ENCODE peak calls at places on chromosomes 7 and 10, in nine cellular contexts. V, I, J, Y, U, N, Z, M and A are unnamed samples.

GRCh38 chr7:130941322-130942210 is 207.6 kb upstream of the KLF14 start:
- DNase-seq in Y (no peak), U (peak), Z (peak), V (no peak), I (peak), N (peak), J (no peak), M (peak), A (peak)

GRCh38 chr10:99304027-99304856 is 24.9 kb upstream of the CNNM1 start:
- DNase-seq in N (no peak), J (no peak), U (no peak), I (no peak), M (no peak), Z (no peak), V (no peak), Y (no peak), A (no peak)

GRCh38 chr7:142636751-142637150 is 112.5 kb upstream of the PRSS1 start:
- DNase-seq in J (no peak), M (no peak), Z (no peak), U (no peak), Y (no peak), V (no peak), N (no peak), I (no peak), A (no peak)

GRCh38 chr7:32447218-32447617 is 43.0 kb downstream of the LSM5 start:
- DNase-seq in J (no peak), U (no peak), Y (no peak), V (no peak), N (no peak), I (no peak), M (no peak), Z (no peak), A (no peak)

GRCh38 chr7:95318501-95318900 is 5.8 kb downstream of the PON1 start:
- DNase-seq in M (no peak), Z (no peak), N (no peak), Y (no peak), J (no peak), I (no peak), V (no peak), U (no peak), A (no peak)

GRCh38 chr10:308572-309085 is 173.4 kb downstream of the ZMYND11 start:
- DNase-seq in J (no peak), M (no peak), I (no peak), Y (no peak), V (no peak), Z (no peak), N (no peak), U (peak), A (no peak)

GRCh38 chr7:27140108-27140842 is 3.2 kb downstream of the HOXA5 start:
- DNase-seq in J (no peak), V (no peak), Z (no peak), I (peak), N (no peak), U (peak), M (peak), Y (no peak), A (no peak)

GRCh38 chr7:7516156-7516555 is 19.5 kb downstream of the COL28A1 start:
- DNase-seq in V (no peak), Z (no peak), U (no peak), J (no peak), Y (no peak), I (no peak), M (no peak), N (no peak), A (no peak)

GRCh38 chr10:11145498-11145855 is 127.8 kb downstream of the CELF2 start:
- DNase-seq in I (no peak), Z (peak), U (peak), V (no peak), M (no peak), Y (no peak), J (peak), N (peak), A (no peak)

GRCh38 chr7:16422100-16422430 is 727 bp upstream of the CRPPA start:
- DNase-seq in Z (peak), M (no peak), I (peak), J (no peak), Y (peak), U (no peak), V (no peak), N (peak), A (no peak)

GRCh38 chr10:43177588-43177987 is 39.3 kb downstream of the CSGALNACT2 start:
- DNase-seq in U (no peak), V (no peak), J (no peak), N (peak), M (no peak), Z (no peak), Y (no peak), I (no peak), A (no peak)

GRCh38 chr7:155804897-155805825 is 7.1 kb downstream of the SHH start:
- DNase-seq in N (peak), V (peak), Z (peak), U (peak), J (no peak), M (peak), Y (peak), I (peak), A (peak)

GRCh38 chr10:61400524-61400923 is 52.7 kb downstream of the TMEM26 start:
- DNase-seq in U (no peak), I (no peak), J (no peak), N (no peak), M (no peak), Y (no peak), Z (no peak), V (no peak), A (no peak)

GRCh38 chr10:35511649-35512048 is 93.5 kb upstream of the GJD4 start:
- DNase-seq in Z (no peak), J (no peak), U (no peak), V (no peak), N (no peak), I (no peak), M (no peak), Y (no peak), A (no peak)

GRCh38 chr10:118844731-118845573 is 90.2 kb upstream of the CACUL1 start:
- DNase-seq in Y (no peak), M (no peak), N (peak), V (no peak), I (no peak), Z (peak), U (no peak), J (no peak), A (no peak)

GRCh38 chr10:36574212-36574611 is 551.2 kb upstream of the ANKRD30A start:
- DNase-seq in Z (peak), N (peak), M (no peak), I (peak), Y (peak), U (no peak), J (no peak), V (no peak), A (no peak)

GRCh38 chr10:43202657-43203490 is 64.0 kb downstream of the RASGEF1A start:
- DNase-seq in V (no peak), Z (no peak), M (no peak), I (no peak), Y (no peak), J (peak), U (peak), N (no peak), A (peak)

GRCh38 chr7:55056577-55057480 is 38.0 kb downstream of the EGFR start:
- DNase-seq in M (no peak), Z (no peak), J (no peak), Y (peak), I (no peak), U (no peak), N (peak), V (no peak), A (no peak)

DNA sequence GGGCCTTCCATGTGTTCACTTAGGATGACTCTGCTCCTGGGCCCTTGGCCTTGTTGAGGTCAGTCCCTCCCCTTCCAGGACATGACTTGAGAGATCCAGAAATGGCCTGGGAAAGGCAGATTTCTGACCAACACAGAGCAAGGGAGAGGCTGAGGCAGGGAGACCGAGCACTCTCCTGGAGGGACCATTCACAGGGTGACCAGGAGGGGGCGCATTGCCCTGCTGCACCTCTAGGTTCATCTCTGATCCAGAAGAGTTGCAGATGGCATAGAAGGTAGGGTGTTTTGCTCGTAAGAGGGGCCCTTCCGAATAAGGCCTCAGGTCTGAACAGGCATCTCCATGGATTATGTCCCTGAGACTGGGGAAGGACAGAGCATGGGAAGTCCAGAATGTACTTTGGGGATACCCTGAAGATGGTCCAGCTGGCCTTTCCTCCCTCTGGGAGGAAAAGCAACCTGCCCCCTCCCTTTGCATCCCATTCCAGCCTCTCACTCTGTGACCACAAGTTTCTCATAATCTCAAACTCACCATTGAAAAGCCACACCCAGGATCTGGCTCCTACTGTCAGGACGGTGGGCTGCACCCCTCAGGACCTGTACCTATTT is 6.6 kb downstream of the DMBT1 start:
- DNase-seq in M (peak), Y (no peak), J (no peak), I (no peak), N (peak), U (peak), Z (peak), V (no peak), A (no peak)
- H3K4me3 ChIP-seq in M (no peak), Y (no peak), J (no peak), I (no peak), N (no peak), U (no peak), Z (no peak), V (no peak), A (no peak)

GRCh38 chr7:124489082-124489819 is 276.3 kb downstream of the GPR37 start:
- DNase-seq in N (no peak), Z (no peak), U (no peak), M (no peak), Y (no peak), V (no peak), I (no peak), J (no peak), A (no peak)
- H3K4me3 ChIP-seq in N (no peak), Z (no peak), U (no peak), M (no peak), Y (no peak), V (no peak), I (no peak), J (no peak), A (no peak)

GRCh38 chr7:43868181-43868580 is 1.1 kb downstream of the MRPS24 start:
- DNase-seq in U (no peak), J (no peak), M (no peak), I (no peak), Y (no peak), V (no peak), N (no peak), Z (no peak), A (no peak)
- H3K4me3 ChIP-seq in U (no peak), J (peak), M (peak), I (peak), Y (peak), V (peak), N (peak), Z (peak), A (peak)

GRCh38 chr7:157769016-157769869 is 432.4 kb downstream of the DNAJB6 start:
- DNase-seq in V (peak), U (no peak), Y (no peak), I (no peak), M (no peak), J (no peak), Z (no peak), N (no peak), A (no peak)
- H3K4me3 ChIP-seq in V (no peak), U (no peak), Y (no peak), I (no peak), M (no peak), J (no peak), Z (no peak), N (no peak), A (no peak)